ENCODE peak calls at places on chromosome 18, in nine cellular contexts. Y, O, Q, X, D, H, I, U and S are unnamed samples.

GRCh38 chr18:79339094-79339908 is 56.4 kb upstream of the NFATC1 start:
- DNase-seq in O (no peak), Q (no peak), I (no peak), U (no peak), X (no peak), Y (no peak), D (no peak), H (no peak), S (no peak)

GRCh38 chr18:54360406-54360805 is 2.7 kb downstream of the C18orf54 start:
- DNase-seq in D (no peak), Q (no peak), H (no peak), X (no peak), Y (no peak), U (no peak), I (no peak), O (no peak), S (no peak)

GRCh38 chr18:8217041-8217564 is 392.1 kb upstream of the RAB12 start:
- DNase-seq in Q (no peak), O (no peak), D (no peak), H (no peak), I (no peak), Y (no peak), X (no peak), U (no peak), S (no peak)

GRCh38 chr18:23169683-23170082 is 34.4 kb downstream of the CABLES1 start:
- DNase-seq in Q (no peak), Y (no peak), X (no peak), H (no peak), O (no peak), D (peak), I (no peak), U (no peak), S (no peak)

GRCh38 chr18:8765692-8766463 is 60.5 kb downstream of the MTCL1 start:
- DNase-seq in U (no peak), Y (no peak), X (no peak), D (no peak), I (no peak), H (no peak), Q (peak), O (no peak), S (no peak)

GRCh38 chr18:8303151-8303770 is 306.0 kb upstream of the RAB12 start:
- DNase-seq in I (no peak), H (no peak), Y (no peak), U (no peak), D (no peak), Q (no peak), O (no peak), X (no peak), S (no peak)

GRCh38 chr18:8507361-8507760 is 101.9 kb upstream of the RAB12 start:
- DNase-seq in U (no peak), O (peak), Y (no peak), D (peak), I (no peak), X (peak), H (no peak), Q (peak), S (no peak)

GRCh38 chr18:70522183-70522582 is 233.3 kb downstream of the SOCS6 start:
- DNase-seq in U (no peak), Q (no peak), X (no peak), O (no peak), I (no peak), H (no peak), Y (no peak), D (no peak), S (no peak)

GRCh38 chr18:55522011-55522410 is 66.0 kb downstream of the TCF4 start:
- DNase-seq in U (no peak), Y (no peak), Q (peak), I (no peak), H (peak), O (peak), D (peak), X (peak), S (no peak)

GRCh38 chr18:24560511-24560981 is 100.1 kb downstream of the HRH4 start:
- DNase-seq in O (no peak), I (no peak), Q (no peak), H (no peak), X (no peak), U (no peak), Y (no peak), D (no peak), S (no peak)

GRCh38 chr18:56532176-56532840 is 106.1 kb downstream of the TXNL1 start:
- DNase-seq in O (no peak), Y (no peak), D (no peak), Q (no peak), U (no peak), X (no peak), H (no peak), I (no peak), S (no peak)

GRCh38 chr18:57353137-57353939 is 981 bp downstream of the ST8SIA3 start:
- DNase-seq in D (no peak), Q (no peak), I (no peak), O (no peak), Y (no peak), X (peak), U (peak), H (no peak), S (no peak)

GRCh38 chr18:6021341-6022088 is 126.2 kb upstream of the TMEM200C start:
- DNase-seq in X (no peak), O (no peak), H (no peak), D (no peak), I (no peak), Q (no peak), Y (no peak), U (no peak), S (no peak)

GRCh38 chr18:56891116-56891515 is 240.0 kb downstream of the WDR7 start:
- DNase-seq in Q (no peak), U (no peak), O (no peak), I (no peak), D (no peak), X (no peak), H (no peak), Y (no peak), S (no peak)

GRCh38 chr18:35695803-35696202 is 114.3 kb downstream of the GALNT1 start:
- DNase-seq in X (no peak), U (no peak), I (peak), Q (no peak), Y (no peak), H (no peak), O (no peak), D (no peak), S (peak)

GRCh38 chr18:75161629-75162028 is 47.3 kb downstream of the PTGR3 start:
- DNase-seq in Q (no peak), U (no peak), Y (no peak), D (no peak), X (no peak), I (peak), H (peak), O (peak), S (peak)

GRCh38 chr18:59908790-59909189 is 9.0 kb downstream of the PMAIP1 start:
- DNase-seq in D (no peak), U (no peak), Y (no peak), I (no peak), O (no peak), Q (peak), H (no peak), X (no peak), S (no peak)

GRCh38 chr18:59905686-59906091 is 5.9 kb downstream of the PMAIP1 start:
- DNase-seq in O (no peak), Y (no peak), D (no peak), H (no peak), U (no peak), X (no peak), I (no peak), Q (no peak), S (no peak)

GRCh38 chr18:59907660-59908059 is 7.9 kb downstream of the PMAIP1 start:
- DNase-seq in U (no peak), Q (no peak), I (no peak), O (no peak), H (no peak), X (no peak), Y (no peak), D (no peak), S (no peak)

GRCh38 chr18:59906203-59906602 is 6.4 kb downstream of the PMAIP1 start:
- DNase-seq in H (no peak), Y (no peak), O (no peak), U (no peak), Q (no peak), I (no peak), D (no peak), X (no peak), S (no peak)

GRCh38 chr18:59907172-59907571 is 7.4 kb downstream of the PMAIP1 start:
- DNase-seq in Y (no peak), Q (no peak), H (no peak), U (no peak), O (peak), I (no peak), D (no peak), X (no peak), S (no peak)
- TF ChIP-seq CTCF in Y (no peak), Q (no peak), H (no peak), U (no peak), O (no peak), I (no peak), D (no peak), X (no peak), S (no peak)

GRCh38 chr18:63197246-63197791 is 122.2 kb downstream of the BCL2 start:
- DNase-seq in H (no peak), U (no peak), O (peak), D (no peak), Q (peak), X (no peak), Y (no peak), I (no peak), S (no peak)
- TF ChIP-seq CTCF in H (no peak), U (no peak), O (no peak), D (no peak), Q (no peak), X (no peak), Y (no peak), I (no peak), S (no peak)

DNA sequence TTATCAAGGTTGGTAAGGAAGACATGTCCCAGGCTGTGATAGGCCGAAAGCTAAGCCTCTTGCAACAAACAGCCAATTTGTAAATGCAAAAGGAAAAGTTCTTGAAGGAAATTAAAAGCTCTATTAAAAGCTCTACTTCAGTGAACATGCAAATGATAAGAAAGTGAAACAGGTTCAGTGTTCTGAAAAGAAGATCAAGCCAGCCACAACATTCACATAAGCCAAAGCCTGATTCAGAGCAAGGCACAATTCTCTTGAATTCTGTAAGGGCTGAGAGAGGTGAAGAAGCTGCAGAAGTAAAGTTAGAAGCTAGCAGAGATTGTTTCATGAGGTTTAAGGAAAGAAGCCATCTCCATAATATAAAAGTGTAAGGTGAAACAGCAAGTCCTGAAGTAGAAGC is 1259.5 kb upstream of the PIK3C3 start:
- DNase-seq in I (no peak), X (no peak), H (no peak), Y (no peak), O (no peak), Q (no peak), D (no peak), U (no peak), S (no peak)
- TF ChIP-seq CTCF in I (no peak), X (no peak), H (no peak), Y (no peak), O (no peak), Q (no peak), D (no peak), U (no peak), S (no peak)

GRCh38 chr18:49460958-49461601 is 635 bp upstream of the DYM start:
- DNase-seq in X (no peak), Y (no peak), U (no peak), O (no peak), Q (no peak), D (no peak), H (no peak), I (no peak), S (no peak)

GRCh38 chr18:49467599-49467998 is 7.2 kb upstream of the DYM start:
- DNase-seq in I (no peak), H (no peak), X (no peak), O (no peak), U (no peak), D (no peak), Q (no peak), Y (no peak), S (no peak)

GRCh38 chr18:49461602-49461977 is 1.1 kb upstream of the DYM start:
- DNase-seq in U (no peak), I (no peak), Q (no peak), O (no peak), H (no peak), X (no peak), D (no peak), Y (no peak), S (no peak)

GRCh38 chr18:49467019-49467563 is 6.6 kb upstream of the DYM start:
- DNase-seq in O (no peak), D (no peak), Y (no peak), H (no peak), I (no peak), U (no peak), X (no peak), Q (no peak), S (no peak)

DNA sequence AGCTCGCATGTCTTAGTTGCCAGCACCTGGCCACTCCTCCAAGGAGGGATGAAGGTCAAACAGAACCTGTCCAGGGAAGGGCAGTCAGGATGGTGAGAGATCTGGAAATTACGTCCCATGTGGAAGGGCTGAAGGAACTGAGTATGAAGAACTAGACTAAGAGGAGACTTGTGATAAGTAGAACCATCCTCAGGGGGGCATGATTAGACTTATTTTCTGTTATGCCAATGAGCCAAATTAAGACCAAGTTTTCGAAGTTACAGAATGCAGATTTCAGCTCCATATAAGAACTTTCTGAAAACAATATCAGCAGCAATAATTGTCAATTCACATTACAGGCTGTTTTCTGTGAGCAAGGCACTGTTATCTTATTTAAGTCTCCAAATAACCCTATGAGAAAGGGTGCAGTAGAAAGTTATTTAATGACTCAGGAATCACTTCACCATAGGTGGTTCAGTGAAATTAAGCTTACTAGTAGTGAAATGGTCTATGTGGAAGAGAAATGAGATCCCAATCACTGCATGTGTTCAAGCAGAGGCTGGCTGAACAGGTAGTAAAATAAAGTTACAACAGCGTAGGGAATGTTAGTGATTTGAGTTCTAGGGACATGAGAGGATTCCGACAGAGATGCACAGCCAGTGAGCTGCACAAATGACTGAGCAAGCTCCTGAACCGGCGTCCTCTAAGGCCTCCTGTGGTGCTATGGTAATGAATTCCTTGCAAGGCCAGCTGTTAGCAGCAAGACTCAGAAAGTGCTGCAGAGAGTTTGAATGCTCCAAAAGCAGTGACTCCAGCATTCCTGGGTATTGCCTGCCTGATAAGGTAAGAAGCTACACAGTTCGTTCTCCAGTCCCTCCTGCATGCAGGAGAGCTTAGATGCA is 4.5 kb upstream of the DYM start:
- DNase-seq in H (no peak), I (no peak), Q (peak), X (no peak), U (no peak), D (peak), Y (no peak), O (peak), S (no peak)
- TF ChIP-seq CTCF in H (no peak), I (no peak), Q (peak), X (no peak), U (no peak), D (no peak), Y (no peak), O (peak), S (no peak)

GRCh38 chr18:44969214-44969842 is 288.6 kb downstream of the SETBP1 start:
- DNase-seq in X (no peak), O (no peak), Y (no peak), H (no peak), D (no peak), I (no peak), Q (no peak), U (no peak), S (no peak)

GRCh38 chr18:44974174-44974573 is 293.5 kb downstream of the SETBP1 start:
- DNase-seq in Y (no peak), H (no peak), U (no peak), X (no peak), Q (peak), D (no peak), I (no peak), O (no peak), S (no peak)

GRCh38 chr18:44967599-44967998 is 286.9 kb downstream of the SETBP1 start:
- DNase-seq in U (no peak), I (no peak), X (no peak), Y (no peak), D (no peak), H (no peak), Q (no peak), O (no peak), S (no peak)

GRCh38 chr18:44973282-44973681 is 292.6 kb downstream of the SETBP1 start:
- DNase-seq in D (no peak), U (no peak), Q (peak), I (no peak), O (peak), X (no peak), Y (no peak), H (no peak), S (no peak)

DNA sequence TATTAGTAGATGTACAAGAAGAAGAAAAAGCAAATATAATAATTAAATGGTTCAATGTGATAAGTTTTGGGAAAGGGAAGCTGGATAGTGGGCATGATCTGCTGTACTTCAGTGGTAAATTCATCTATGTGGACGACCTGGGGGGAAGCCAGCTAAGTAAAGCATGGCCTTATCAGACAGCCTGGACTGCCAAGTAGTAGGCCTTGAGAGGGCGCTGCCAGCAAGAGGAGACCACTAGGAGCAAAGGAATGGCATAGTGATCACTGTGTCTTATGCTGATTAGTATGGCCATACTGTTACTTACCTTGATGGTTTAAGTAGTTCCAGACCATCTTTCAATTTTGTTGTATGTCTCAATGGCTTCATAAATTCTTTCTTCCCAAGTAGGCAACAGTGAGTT is 287.6 kb downstream of the SETBP1 start:
- DNase-seq in O (no peak), X (no peak), H (no peak), Q (no peak), U (no peak), D (no peak), Y (no peak), I (no peak), S (no peak)
- TF ChIP-seq CTCF in O (no peak), X (no peak), H (no peak), Q (peak), U (no peak), D (peak), Y (no peak), I (no peak), S (no peak)

DNA sequence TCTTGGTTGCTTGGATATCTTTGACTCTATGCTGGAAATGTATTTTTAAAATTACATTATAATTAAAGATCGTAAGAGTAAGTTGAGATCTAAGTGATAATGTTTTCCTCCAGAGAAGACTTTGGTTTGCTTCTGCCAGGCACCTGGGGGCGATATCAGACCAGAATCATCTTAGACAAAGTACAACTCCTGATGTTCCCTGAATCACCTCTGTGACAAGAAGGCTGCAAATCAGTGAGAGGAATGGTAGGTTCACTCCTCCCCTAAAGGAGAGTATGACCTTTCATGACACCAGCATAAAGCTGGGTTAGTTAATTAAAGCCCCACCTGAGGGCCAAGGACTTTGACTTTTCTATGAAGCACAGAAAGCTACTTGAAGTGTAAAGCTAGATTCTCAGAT is 114.4 kb upstream of the DTNA start:
- DNase-seq in Y (no peak), Q (peak), I (no peak), D (no peak), O (no peak), U (no peak), H (no peak), X (no peak), S (no peak)
- TF ChIP-seq CTCF in Y (peak), Q (peak), I (peak), D (no peak), O (peak), U (peak), H (no peak), X (peak), S (no peak)

GRCh38 chr18:47260924-47261701 is 9.7 kb upstream of the SKOR2 start:
- DNase-seq in Y (no peak), I (no peak), Q (no peak), X (no peak), O (no peak), U (no peak), H (no peak), D (peak), S (no peak)

GRCh38 chr18:47262397-47263196 is 11.1 kb upstream of the SKOR2 start:
- DNase-seq in X (no peak), D (peak), H (no peak), I (no peak), Q (no peak), Y (no peak), O (no peak), U (no peak), S (no peak)

GRCh38 chr18:47263197-47263827 is 11.9 kb upstream of the SKOR2 start:
- DNase-seq in I (no peak), D (peak), O (no peak), Q (no peak), H (no peak), Y (no peak), U (no peak), X (no peak), S (no peak)

GRCh38 chr18:47260138-47260923 is 8.9 kb upstream of the SKOR2 start:
- DNase-seq in O (no peak), Q (peak), X (peak), D (peak), Y (no peak), H (peak), U (peak), I (peak), S (no peak)

GRCh38 chr18:47261902-47262301 is 10.4 kb upstream of the SKOR2 start:
- DNase-seq in I (no peak), Q (no peak), Y (no peak), H (no peak), D (peak), O (no peak), U (no peak), X (no peak), S (no peak)
- TF ChIP-seq CTCF in I (no peak), Q (no peak), Y (no peak), H (no peak), D (no peak), O (no peak), U (no peak), X (no peak), S (no peak)

GRCh38 chr18:62990653-62991052 is 275.3 kb downstream of the PHLPP1 start:
- DNase-seq in H (no peak), U (no peak), Q (no peak), D (no peak), O (no peak), X (no peak), Y (no peak), I (no peak), S (no peak)

GRCh38 chr18:62992877-62993365 is 277.6 kb downstream of the PHLPP1 start:
- DNase-seq in X (no peak), Y (no peak), O (no peak), U (no peak), D (no peak), Q (no peak), H (no peak), I (no peak), S (no peak)

GRCh38 chr18:62989195-62989594 is 273.9 kb downstream of the PHLPP1 start:
- DNase-seq in O (no peak), X (no peak), H (no peak), I (no peak), Y (no peak), U (no peak), Q (no peak), D (no peak), S (no peak)

GRCh38 chr18:62991389-62991788 is 276.0 kb downstream of the PHLPP1 start:
- DNase-seq in U (no peak), I (no peak), H (no peak), D (no peak), Y (no peak), Q (no peak), O (no peak), X (no peak), S (peak)

DNA sequence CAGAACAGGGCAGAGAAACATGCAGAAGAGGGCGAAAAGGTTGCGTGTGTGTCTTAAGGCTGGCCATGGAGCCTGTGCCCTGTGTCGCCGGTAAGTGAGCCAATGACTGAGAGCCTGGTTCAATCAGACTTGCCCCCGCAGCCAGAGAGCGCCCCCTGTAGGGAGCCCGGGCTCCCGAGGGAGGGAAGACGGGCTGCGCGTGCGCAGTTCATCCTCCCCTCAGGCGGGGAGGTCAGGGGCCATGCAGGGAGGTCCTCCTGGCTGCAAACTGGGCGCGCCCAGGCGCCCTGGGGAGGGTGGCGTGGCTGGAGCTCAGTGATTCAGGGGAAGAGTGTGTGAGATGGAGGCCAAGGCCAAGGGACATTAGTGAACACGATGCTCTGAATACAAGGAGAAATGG is 276.6 kb downstream of the PHLPP1 start:
- DNase-seq in Q (no peak), H (no peak), I (no peak), U (no peak), Y (no peak), O (no peak), X (no peak), D (peak), S (peak)
- TF ChIP-seq CTCF in Q (no peak), H (no peak), I (no peak), U (no peak), Y (no peak), O (no peak), X (no peak), D (no peak), S (no peak)